ENCODE peak calls at places on chromosomes 13 and 19, in ten cellular contexts. One of them, this sample, is unnamed.

GRCh38 chr19:2970201-2970838 is 7.0 kb upstream of the TLE6 start:
- DNase-seq in transverse colon: no peak
- DNase-seq in breast epithelium: no peak
- DNase-seq in upper lobe of left lung: no peak
- DNase-seq in stomach: no peak
- DNase-seq in GM23338: no peak
- DNase-seq in HL-60: no peak
- DNase-seq in HCT116: no peak
- DNase-seq in prostate gland: no peak
- DNase-seq in suprapubic skin: no peak
- DNase-seq in this sample: no peak

GRCh38 chr19:49326165-49326704 is 1.2 kb upstream of the SLC6A16 start:
- DNase-seq in transverse colon: no peak
- DNase-seq in breast epithelium: no peak
- DNase-seq in upper lobe of left lung: no peak
- DNase-seq in stomach: no peak
- DNase-seq in GM23338: no peak
- DNase-seq in HL-60: no peak
- DNase-seq in HCT116: no peak
- DNase-seq in prostate gland: no peak
- DNase-seq in suprapubic skin: no peak
- DNase-seq in this sample: no peak

GRCh38 chr13:98761126-98761978 is 8.9 kb upstream of the SLC15A1 start:
- DNase-seq in transverse colon: no peak
- DNase-seq in breast epithelium: no peak
- DNase-seq in upper lobe of left lung: no peak
- DNase-seq in stomach: peak; percentile 34
- DNase-seq in GM23338: no peak
- DNase-seq in HL-60: no peak
- DNase-seq in HCT116: no peak
- DNase-seq in prostate gland: no peak
- DNase-seq in suprapubic skin: no peak
- DNase-seq in this sample: no peak

GRCh38 chr19:10193666-10194499 is 870 bp downstream of the DNMT1 start:
- DNase-seq in transverse colon: peak; percentile 10
- DNase-seq in breast epithelium: no peak
- DNase-seq in upper lobe of left lung: no peak
- DNase-seq in stomach: no peak
- DNase-seq in GM23338: peak; percentile 65
- DNase-seq in HL-60: no peak
- DNase-seq in HCT116: no peak
- DNase-seq in prostate gland: no peak
- DNase-seq in suprapubic skin: peak; percentile 84
- DNase-seq in this sample: no peak

GRCh38 chr13:44362394-44363040 is 11.1 kb upstream of the SERP2 start:
- DNase-seq in transverse colon: no peak
- DNase-seq in breast epithelium: no peak
- DNase-seq in upper lobe of left lung: no peak
- DNase-seq in stomach: no peak
- DNase-seq in GM23338: no peak
- DNase-seq in HL-60: no peak
- DNase-seq in HCT116: no peak
- DNase-seq in prostate gland: no peak
- DNase-seq in suprapubic skin: no peak
- DNase-seq in this sample: no peak

GRCh38 chr19:15223649-15224371 is 8.4 kb downstream of the EPHX3 start:
- DNase-seq in transverse colon: no peak
- DNase-seq in breast epithelium: no peak
- DNase-seq in upper lobe of left lung: no peak
- DNase-seq in stomach: no peak
- DNase-seq in GM23338: peak; percentile 54
- DNase-seq in HL-60: no peak
- DNase-seq in HCT116: no peak
- DNase-seq in prostate gland: no peak
- DNase-seq in suprapubic skin: no peak
- DNase-seq in this sample: no peak

GRCh38 chr13:73740681-73741080 is 393.5 kb downstream of the KLF12 start:
- DNase-seq in transverse colon: no peak
- DNase-seq in breast epithelium: no peak
- DNase-seq in upper lobe of left lung: no peak
- DNase-seq in stomach: no peak
- DNase-seq in GM23338: no peak
- DNase-seq in HL-60: no peak
- DNase-seq in HCT116: no peak
- DNase-seq in prostate gland: no peak
- DNase-seq in suprapubic skin: no peak
- DNase-seq in this sample: no peak

GRCh38 chr19:34172661-34173144 is 399 bp downstream of the LSM14A start:
- DNase-seq in transverse colon: peak; percentile 23
- DNase-seq in breast epithelium: no peak
- DNase-seq in upper lobe of left lung: peak; percentile 28
- DNase-seq in stomach: no peak
- DNase-seq in GM23338: no peak
- DNase-seq in HL-60: no peak
- DNase-seq in HCT116: no peak
- DNase-seq in prostate gland: no peak
- DNase-seq in suprapubic skin: no peak
- DNase-seq in this sample: no peak

GRCh38 chr19:4606921-4607678 is 32.2 kb upstream of the TNFAIP8L1 start:
- DNase-seq in transverse colon: no peak
- DNase-seq in breast epithelium: no peak
- DNase-seq in upper lobe of left lung: no peak
- DNase-seq in stomach: no peak
- DNase-seq in GM23338: peak; percentile 78
- DNase-seq in HL-60: no peak
- DNase-seq in HCT116: no peak
- DNase-seq in prostate gland: no peak
- DNase-seq in suprapubic skin: no peak
- DNase-seq in this sample: no peak

GRCh38 chr13:114090476-114090875 is 41.9 kb downstream of the RASA3 start:
- DNase-seq in transverse colon: peak; percentile 13
- DNase-seq in breast epithelium: peak; percentile 2
- DNase-seq in upper lobe of left lung: peak; percentile 19
- DNase-seq in stomach: no peak
- DNase-seq in GM23338: no peak
- DNase-seq in HL-60: peak; percentile 91
- DNase-seq in HCT116: no peak
- DNase-seq in prostate gland: no peak
- DNase-seq in suprapubic skin: no peak
- DNase-seq in this sample: peak; percentile 20

GRCh38 chr13:40026741-40027140 is 371.3 kb downstream of the COG6 start:
- DNase-seq in transverse colon: no peak
- DNase-seq in breast epithelium: no peak
- DNase-seq in upper lobe of left lung: no peak
- DNase-seq in stomach: no peak
- DNase-seq in GM23338: no peak
- DNase-seq in HL-60: no peak
- DNase-seq in HCT116: no peak
- DNase-seq in prostate gland: no peak
- DNase-seq in suprapubic skin: no peak
- DNase-seq in this sample: no peak

GRCh38 chr13:37364024-37364423 is 234.5 kb downstream of the POSTN start:
- DNase-seq in transverse colon: no peak
- DNase-seq in breast epithelium: no peak
- DNase-seq in upper lobe of left lung: no peak
- DNase-seq in stomach: no peak
- DNase-seq in GM23338: no peak
- DNase-seq in HL-60: no peak
- DNase-seq in HCT116: no peak
- DNase-seq in prostate gland: no peak
- DNase-seq in suprapubic skin: no peak
- DNase-seq in this sample: no peak

DNA sequence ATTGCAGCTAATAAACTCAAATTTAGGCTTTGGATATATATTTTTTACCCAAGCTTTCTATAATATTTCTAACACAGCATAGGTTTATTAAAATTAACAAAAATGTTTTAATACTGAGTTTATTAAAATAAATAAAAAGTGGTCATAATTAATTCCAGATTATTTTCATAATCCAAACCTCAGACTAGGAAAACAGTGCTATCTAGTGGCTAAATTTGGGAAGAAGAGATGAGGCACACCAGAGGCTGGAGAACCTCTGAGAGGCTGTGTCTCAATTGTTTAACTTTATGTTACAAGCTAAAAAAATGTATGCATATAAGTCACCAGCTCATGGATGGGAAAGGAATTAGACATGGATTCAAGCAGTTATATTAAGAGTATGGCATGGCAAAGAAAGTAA is 392.5 kb downstream of the DIAPH3 start:
- DNase-seq in transverse colon: no peak
- DNase-seq in breast epithelium: no peak
- DNase-seq in upper lobe of left lung: no peak
- DNase-seq in stomach: no peak
- DNase-seq in GM23338: peak; percentile 43
- DNase-seq in HL-60: no peak
- DNase-seq in HCT116: no peak
- DNase-seq in prostate gland: no peak
- DNase-seq in suprapubic skin: no peak
- DNase-seq in this sample: no peak
- H3K27ac ChIP-seq in transverse colon: no peak overlapping the region
- H3K27ac ChIP-seq in breast epithelium: no peak overlapping the region
- H3K27ac ChIP-seq in upper lobe of left lung: no peak overlapping the region
- H3K27ac ChIP-seq in stomach: no peak overlapping the region
- H3K27ac ChIP-seq in GM23338: no peak overlapping the region
- H3K27ac ChIP-seq in HL-60: no peak overlapping the region
- H3K27ac ChIP-seq in HCT116: no peak overlapping the region
- H3K27ac ChIP-seq in prostate gland: no peak overlapping the region
- H3K27ac ChIP-seq in suprapubic skin: no peak overlapping the region
- H3K27ac ChIP-seq in this sample: no peak overlapping the region

GRCh38 chr19:7801020-7801570 is 28.9 kb upstream of the EVI5L start:
- DNase-seq in transverse colon: no peak
- DNase-seq in breast epithelium: no peak
- DNase-seq in upper lobe of left lung: no peak
- DNase-seq in stomach: no peak
- DNase-seq in GM23338: no peak
- DNase-seq in HL-60: no peak
- DNase-seq in HCT116: no peak
- DNase-seq in prostate gland: no peak
- DNase-seq in suprapubic skin: no peak
- DNase-seq in this sample: no peak

GRCh38 chr19:7795555-7796161 is 32.6 kb downstream of the CLEC4M start:
- DNase-seq in transverse colon: no peak
- DNase-seq in breast epithelium: no peak
- DNase-seq in upper lobe of left lung: no peak
- DNase-seq in stomach: no peak
- DNase-seq in GM23338: no peak
- DNase-seq in HL-60: no peak
- DNase-seq in HCT116: no peak
- DNase-seq in prostate gland: no peak
- DNase-seq in suprapubic skin: no peak
- DNase-seq in this sample: no peak

GRCh38 chr19:7799640-7800355 is 30.2 kb upstream of the EVI5L start:
- DNase-seq in transverse colon: peak; percentile 67
- DNase-seq in breast epithelium: no peak
- DNase-seq in upper lobe of left lung: peak; percentile 80
- DNase-seq in stomach: peak; percentile 73
- DNase-seq in GM23338: peak; percentile 94
- DNase-seq in HL-60: peak; percentile 84
- DNase-seq in HCT116: peak; percentile 76
- DNase-seq in prostate gland: peak; percentile 63
- DNase-seq in suprapubic skin: no peak
- DNase-seq in this sample: peak; percentile 76
- TF ChIP-seq POLR2AphosphoS5 in transverse colon: no peak
- TF ChIP-seq POLR2AphosphoS5 in breast epithelium: no peak
- TF ChIP-seq POLR2AphosphoS5 in upper lobe of left lung: no peak
- TF ChIP-seq POLR2AphosphoS5 in stomach: no peak
- TF ChIP-seq POLR2AphosphoS5 in GM23338: no peak
- TF ChIP-seq POLR2AphosphoS5 in HL-60: peak; percentile 57
- TF ChIP-seq POLR2AphosphoS5 in HCT116: no peak
- TF ChIP-seq POLR2AphosphoS5 in prostate gland: peak; percentile 67
- TF ChIP-seq POLR2AphosphoS5 in suprapubic skin: no peak
- TF ChIP-seq POLR2AphosphoS5 in this sample: no peak

GRCh38 chr13:93736909-93737308 is 510.3 kb downstream of the GPC6 start:
- DNase-seq in transverse colon: no peak
- DNase-seq in breast epithelium: no peak
- DNase-seq in upper lobe of left lung: no peak
- DNase-seq in stomach: no peak
- DNase-seq in GM23338: no peak
- DNase-seq in HL-60: no peak
- DNase-seq in HCT116: no peak
- DNase-seq in prostate gland: peak; percentile 10
- DNase-seq in suprapubic skin: no peak
- DNase-seq in this sample: no peak

GRCh38 chr13:93744033-93744432 is 517.4 kb downstream of the GPC6 start:
- DNase-seq in transverse colon: no peak
- DNase-seq in breast epithelium: no peak
- DNase-seq in upper lobe of left lung: no peak
- DNase-seq in stomach: no peak
- DNase-seq in GM23338: no peak
- DNase-seq in HL-60: no peak
- DNase-seq in HCT116: no peak
- DNase-seq in prostate gland: no peak
- DNase-seq in suprapubic skin: no peak
- DNase-seq in this sample: no peak

GRCh38 chr13:93736111-93736510 is 509.5 kb downstream of the GPC6 start:
- DNase-seq in transverse colon: no peak
- DNase-seq in breast epithelium: no peak
- DNase-seq in upper lobe of left lung: no peak
- DNase-seq in stomach: no peak
- DNase-seq in GM23338: no peak
- DNase-seq in HL-60: no peak
- DNase-seq in HCT116: no peak
- DNase-seq in prostate gland: no peak
- DNase-seq in suprapubic skin: no peak
- DNase-seq in this sample: no peak

GRCh38 chr13:93744886-93745285 is 518.3 kb downstream of the GPC6 start:
- DNase-seq in transverse colon: no peak
- DNase-seq in breast epithelium: no peak
- DNase-seq in upper lobe of left lung: no peak
- DNase-seq in stomach: no peak
- DNase-seq in GM23338: peak; percentile 58
- DNase-seq in HL-60: no peak
- DNase-seq in HCT116: no peak
- DNase-seq in prostate gland: no peak
- DNase-seq in suprapubic skin: no peak
- DNase-seq in this sample: no peak

DNA sequence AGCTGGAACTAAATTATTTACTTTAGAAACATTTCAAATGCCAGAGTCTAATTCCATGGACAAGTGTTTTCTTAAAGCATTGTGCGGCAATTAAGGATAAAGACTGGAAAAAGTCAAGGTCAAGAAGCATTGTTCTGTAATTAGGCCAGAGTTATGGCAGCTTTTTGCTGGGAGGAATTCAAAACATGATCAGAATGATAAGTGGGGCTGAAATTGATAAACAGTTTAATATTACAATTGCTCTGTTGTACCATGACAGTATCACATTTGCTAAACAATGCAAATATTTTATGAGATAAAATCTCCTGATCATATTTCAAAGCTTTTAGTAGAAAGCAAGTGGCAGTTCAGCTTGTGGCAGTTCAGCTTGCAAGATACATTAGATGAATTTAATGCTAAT is 513.7 kb downstream of the GPC6 start:
- DNase-seq in transverse colon: no peak
- DNase-seq in breast epithelium: no peak
- DNase-seq in upper lobe of left lung: no peak
- DNase-seq in stomach: no peak
- DNase-seq in GM23338: no peak
- DNase-seq in HL-60: no peak
- DNase-seq in HCT116: no peak
- DNase-seq in prostate gland: no peak
- DNase-seq in suprapubic skin: no peak
- DNase-seq in this sample: no peak
- H3K27ac ChIP-seq in transverse colon: no peak overlapping the region
- H3K27ac ChIP-seq in breast epithelium: no peak overlapping the region
- H3K27ac ChIP-seq in upper lobe of left lung: no peak overlapping the region
- H3K27ac ChIP-seq in stomach: no peak overlapping the region
- H3K27ac ChIP-seq in GM23338: no peak overlapping the region
- H3K27ac ChIP-seq in HL-60: no peak overlapping the region
- H3K27ac ChIP-seq in HCT116: no peak overlapping the region
- H3K27ac ChIP-seq in prostate gland: no peak overlapping the region
- H3K27ac ChIP-seq in suprapubic skin: no peak overlapping the region
- H3K27ac ChIP-seq in this sample: no peak overlapping the region

GRCh38 chr19:32971715-32972540 is at the start of the genes CEP89 and FAAP24:
- DNase-seq in transverse colon: peak; percentile 99
- DNase-seq in breast epithelium: peak; percentile 99
- DNase-seq in upper lobe of left lung: peak; percentile 98
- DNase-seq in stomach: peak; percentile 99
- DNase-seq in GM23338: peak; percentile 99
- DNase-seq in HL-60: peak; percentile 99
- DNase-seq in HCT116: peak; percentile 99
- DNase-seq in prostate gland: peak; percentile 99
- DNase-seq in suprapubic skin: peak; percentile 100
- DNase-seq in this sample: peak; percentile 99
- TF ChIP-seq POLR2AphosphoS5 in transverse colon: peak; percentile 16
- TF ChIP-seq POLR2AphosphoS5 in breast epithelium: peak; percentile 65
- TF ChIP-seq POLR2AphosphoS5 in upper lobe of left lung: peak; percentile 71
- TF ChIP-seq POLR2AphosphoS5 in stomach: peak; percentile 85
- TF ChIP-seq POLR2AphosphoS5 in GM23338: peak; percentile 56
- TF ChIP-seq POLR2AphosphoS5 in HL-60: peak; percentile 75
- TF ChIP-seq POLR2AphosphoS5 in HCT116: peak; percentile 75
- TF ChIP-seq POLR2AphosphoS5 in prostate gland: peak; percentile 97
- TF ChIP-seq POLR2AphosphoS5 in suprapubic skin: peak; percentile 83
- TF ChIP-seq POLR2AphosphoS5 in this sample: peak; percentile 33

This sample was measured in sigmoid colon.